ENCODE peak calls at places on chromosome 14, in eight cellular contexts. F is KBM-7; X is A549; S is fibroblast of mammary gland; M is activated CD4-positive, alpha-beta T cell treated with anti-CD3 and anti-CD28 coated beads, Interleukin-2, amount 50 U/mL, for 4 hours; D is OCI-LY7; N is gastrocnemius medialis; T is NCI-H1105. R is an unnamed sample.

GRCh38 chr14:98959410-98959809 is 312.6 kb downstream of the BCL11B start:
- DNase-seq in S (no peak), X (no peak), D (no peak), T (no peak), F (no peak), M (no peak), N (no peak), R (no peak)

GRCh38 chr14:100871234-100872186 is 32.0 kb downstream of the RTL1 start:
- DNase-seq in S (peak; percentile 69), M (no peak), D (no peak), X (peak; percentile 55), T (no peak), F (peak; percentile 59), N (no peak), R (peak; percentile 15)

GRCh38 chr14:32080001-32080510 is 3.0 kb downstream of the ARHGAP5 start:
- DNase-seq in T (no peak), D (no peak), F (no peak), N (no peak), S (no peak), M (no peak), X (no peak), R (no peak)

GRCh38 chr14:88556581-88556980 is 1.8 kb upstream of the PTPN21 start:
- DNase-seq in T (no peak), N (no peak), S (no peak), D (no peak), M (no peak), X (no peak), F (no peak), R (no peak)

GRCh38 chr14:41718477-41719166 is 111.9 kb downstream of the LRFN5 start:
- DNase-seq in T (peak; percentile 80), F (peak; percentile 65), N (no peak), M (no peak), S (no peak), D (no peak), X (no peak), R (peak; percentile 56)

GRCh38 chr14:33714527-33715222 is 236.2 kb downstream of the EGLN3 start:
- DNase-seq in N (no peak), T (no peak), S (peak; percentile 65), M (no peak), X (no peak), F (no peak), D (no peak), R (no peak)

GRCh38 chr14:24705840-24706239 is 71.8 kb upstream of the GZMB start:
- DNase-seq in F (no peak), T (no peak), M (no peak), X (no peak), S (no peak), N (no peak), D (peak; percentile 41), R (no peak)

GRCh38 chr14:72638021-72638420 is 255.9 kb downstream of the DPF3 start:
- DNase-seq in M (no peak), F (no peak), N (no peak), T (no peak), X (peak; percentile 41), S (peak; percentile 94), D (no peak), R (no peak)

GRCh38 chr14:81275995-81276698 is 55.4 kb upstream of the GTF2A1 start:
- DNase-seq in D (no peak), S (no peak), X (no peak), N (no peak), F (no peak), T (no peak), M (no peak), R (no peak)

GRCh38 chr14:102888748-102889147 is 33.7 kb upstream of the AMN start:
- DNase-seq in S (no peak), F (no peak), X (no peak), N (no peak), T (no peak), M (no peak), D (no peak), R (no peak)

GRCh38 chr14:68626386-68626785 is 166.5 kb downstream of the ZFP36L1 start:
- DNase-seq in T (no peak), X (no peak), F (no peak), D (no peak), M (no peak), N (peak; percentile 53), S (no peak), R (no peak)

GRCh38 chr14:104445832-104446381 is 133.7 kb upstream of the C14orf180 start:
- DNase-seq in D (no peak), F (no peak), S (no peak), M (no peak), X (no peak), T (no peak), N (no peak), R (no peak)

GRCh38 chr14:56138987-56139386 is 20.8 kb downstream of the PELI2 start:
- DNase-seq in F (peak; percentile 52), M (no peak), D (no peak), X (no peak), N (no peak), S (no peak), T (no peak), R (no peak)

GRCh38 chr14:58808828-58809227 is 171.1 kb downstream of the DACT1 start:
- DNase-seq in S (peak; percentile 41), D (no peak), T (peak; percentile 76), M (no peak), X (peak; percentile 55), N (no peak), F (no peak), R (no peak)

GRCh38 chr14:87186745-87187144 is 806.2 kb downstream of the GALC start:
- DNase-seq in F (no peak), T (no peak), N (no peak), X (no peak), S (no peak), D (no peak), M (no peak), R (no peak)

GRCh38 chr14:71139058-71139946 is 232.0 kb downstream of the PCNX1 start:
- DNase-seq in F (peak; percentile 54), X (peak; percentile 53), T (peak; percentile 19), D (peak; percentile 77), M (peak; percentile 57), N (no peak), S (peak; percentile 59), R (peak; percentile 60)

R was measured in NB4.